ENCODE peak calls at places on chromosomes 13 and 19, in nine cellular contexts. One of them, this sample, is unnamed.

GRCh38 chr19:3250675-3251074 is 26.2 kb downstream of the CELF5 start:
- DNase-seq in activated CD8-positive, alpha-beta T cell treated with anti-CD3 and anti-CD28 coated beads for 36 hours: peak
- DNase-seq in stimulated activated CD4-positive, alpha-beta T cell treated with anti-CD3 and anti-CD28 coated beads, Interleukin-12 subunit alpha, Interleukin-12 subunit beta, amount 100 ng/mL, for 4 hours: peak
- DNase-seq in RPMI8226: peak
- DNase-seq in NCI-H1092 treated with DMSO at 0.1 percent for 48 hours: no peak
- DNase-seq in kidney tubule cell: no peak
- DNase-seq in nucleus accumbens: no peak
- DNase-seq in WTC11: peak
- DNase-seq in SK-MEL-5: peak
- DNase-seq in this sample: no peak

GRCh38 chr13:66210677-66211076 is 1019.5 kb downstream of the PCDH9 start:
- DNase-seq in NCI-H1092 treated with DMSO at 0.1 percent for 48 hours: no peak
- DNase-seq in kidney tubule cell: peak
- DNase-seq in WTC11: no peak
- DNase-seq in nucleus accumbens: no peak
- DNase-seq in SK-MEL-5: no peak
- DNase-seq in activated CD8-positive, alpha-beta T cell treated with anti-CD3 and anti-CD28 coated beads for 36 hours: no peak
- DNase-seq in RPMI8226: no peak
- DNase-seq in stimulated activated CD4-positive, alpha-beta T cell treated with anti-CD3 and anti-CD28 coated beads, Interleukin-12 subunit alpha, Interleukin-12 subunit beta, amount 100 ng/mL, for 4 hours: no peak
- DNase-seq in this sample: no peak

GRCh38 chr13:25429466-25429865 is 57.7 kb downstream of the ATP8A2 start:
- DNase-seq in kidney tubule cell: peak
- DNase-seq in NCI-H1092 treated with DMSO at 0.1 percent for 48 hours: no peak
- DNase-seq in nucleus accumbens: no peak
- DNase-seq in activated CD8-positive, alpha-beta T cell treated with anti-CD3 and anti-CD28 coated beads for 36 hours: no peak
- DNase-seq in RPMI8226: no peak
- DNase-seq in WTC11: no peak
- DNase-seq in stimulated activated CD4-positive, alpha-beta T cell treated with anti-CD3 and anti-CD28 coated beads, Interleukin-12 subunit alpha, Interleukin-12 subunit beta, amount 100 ng/mL, for 4 hours: no peak
- DNase-seq in SK-MEL-5: no peak
- DNase-seq in this sample: no peak

GRCh38 chr13:90723381-90723780 is 624.1 kb upstream of the MIR17HG start:
- DNase-seq in kidney tubule cell: no peak
- DNase-seq in WTC11: no peak
- DNase-seq in RPMI8226: no peak
- DNase-seq in NCI-H1092 treated with DMSO at 0.1 percent for 48 hours: no peak
- DNase-seq in stimulated activated CD4-positive, alpha-beta T cell treated with anti-CD3 and anti-CD28 coated beads, Interleukin-12 subunit alpha, Interleukin-12 subunit beta, amount 100 ng/mL, for 4 hours: no peak
- DNase-seq in SK-MEL-5: no peak
- DNase-seq in activated CD8-positive, alpha-beta T cell treated with anti-CD3 and anti-CD28 coated beads for 36 hours: no peak
- DNase-seq in nucleus accumbens: no peak
- DNase-seq in this sample: no peak

GRCh38 chr19:38251564-38252051 is 4.6 kb downstream of the PPP1R14A start:
- DNase-seq in activated CD8-positive, alpha-beta T cell treated with anti-CD3 and anti-CD28 coated beads for 36 hours: no peak
- DNase-seq in RPMI8226: no peak
- DNase-seq in stimulated activated CD4-positive, alpha-beta T cell treated with anti-CD3 and anti-CD28 coated beads, Interleukin-12 subunit alpha, Interleukin-12 subunit beta, amount 100 ng/mL, for 4 hours: no peak
- DNase-seq in WTC11: no peak
- DNase-seq in NCI-H1092 treated with DMSO at 0.1 percent for 48 hours: no peak
- DNase-seq in kidney tubule cell: no peak
- DNase-seq in SK-MEL-5: no peak
- DNase-seq in nucleus accumbens: no peak
- DNase-seq in this sample: no peak

GRCh38 chr19:19418548-19419260 is 13.2 kb downstream of the GATAD2A start:
- DNase-seq in nucleus accumbens: no peak
- DNase-seq in SK-MEL-5: no peak
- DNase-seq in NCI-H1092 treated with DMSO at 0.1 percent for 48 hours: no peak
- DNase-seq in stimulated activated CD4-positive, alpha-beta T cell treated with anti-CD3 and anti-CD28 coated beads, Interleukin-12 subunit alpha, Interleukin-12 subunit beta, amount 100 ng/mL, for 4 hours: no peak
- DNase-seq in kidney tubule cell: no peak
- DNase-seq in activated CD8-positive, alpha-beta T cell treated with anti-CD3 and anti-CD28 coated beads for 36 hours: peak
- DNase-seq in WTC11: no peak
- DNase-seq in RPMI8226: no peak
- DNase-seq in this sample: no peak

GRCh38 chr19:13974073-13974472 is 21.8 kb downstream of the DCAF15 start:
- DNase-seq in WTC11: peak
- DNase-seq in NCI-H1092 treated with DMSO at 0.1 percent for 48 hours: no peak
- DNase-seq in activated CD8-positive, alpha-beta T cell treated with anti-CD3 and anti-CD28 coated beads for 36 hours: peak
- DNase-seq in SK-MEL-5: peak
- DNase-seq in nucleus accumbens: no peak
- DNase-seq in stimulated activated CD4-positive, alpha-beta T cell treated with anti-CD3 and anti-CD28 coated beads, Interleukin-12 subunit alpha, Interleukin-12 subunit beta, amount 100 ng/mL, for 4 hours: peak
- DNase-seq in RPMI8226: peak
- DNase-seq in kidney tubule cell: peak
- DNase-seq in this sample: no peak

GRCh38 chr13:44157614-44158013 is 216.0 kb upstream of the SERP2 start:
- DNase-seq in RPMI8226: no peak
- DNase-seq in stimulated activated CD4-positive, alpha-beta T cell treated with anti-CD3 and anti-CD28 coated beads, Interleukin-12 subunit alpha, Interleukin-12 subunit beta, amount 100 ng/mL, for 4 hours: no peak
- DNase-seq in activated CD8-positive, alpha-beta T cell treated with anti-CD3 and anti-CD28 coated beads for 36 hours: no peak
- DNase-seq in kidney tubule cell: no peak
- DNase-seq in SK-MEL-5: no peak
- DNase-seq in WTC11: no peak
- DNase-seq in NCI-H1092 treated with DMSO at 0.1 percent for 48 hours: no peak
- DNase-seq in nucleus accumbens: no peak
- DNase-seq in this sample: no peak

GRCh38 chr19:18634612-18635290 is 2.1 kb upstream of the KLHL26 start:
- DNase-seq in stimulated activated CD4-positive, alpha-beta T cell treated with anti-CD3 and anti-CD28 coated beads, Interleukin-12 subunit alpha, Interleukin-12 subunit beta, amount 100 ng/mL, for 4 hours: no peak
- DNase-seq in activated CD8-positive, alpha-beta T cell treated with anti-CD3 and anti-CD28 coated beads for 36 hours: no peak
- DNase-seq in nucleus accumbens: no peak
- DNase-seq in kidney tubule cell: no peak
- DNase-seq in SK-MEL-5: no peak
- DNase-seq in RPMI8226: no peak
- DNase-seq in NCI-H1092 treated with DMSO at 0.1 percent for 48 hours: no peak
- DNase-seq in WTC11: no peak
- DNase-seq in this sample: no peak

GRCh38 chr13:75250526-75251183 is 231.3 kb downstream of the TBC1D4 start:
- DNase-seq in kidney tubule cell: peak
- DNase-seq in activated CD8-positive, alpha-beta T cell treated with anti-CD3 and anti-CD28 coated beads for 36 hours: no peak
- DNase-seq in nucleus accumbens: no peak
- DNase-seq in SK-MEL-5: no peak
- DNase-seq in stimulated activated CD4-positive, alpha-beta T cell treated with anti-CD3 and anti-CD28 coated beads, Interleukin-12 subunit alpha, Interleukin-12 subunit beta, amount 100 ng/mL, for 4 hours: no peak
- DNase-seq in NCI-H1092 treated with DMSO at 0.1 percent for 48 hours: no peak
- DNase-seq in RPMI8226: no peak
- DNase-seq in WTC11: no peak
- DNase-seq in this sample: no peak

GRCh38 chr13:101916758-101917474 is 464.4 kb downstream of the ITGBL1 start:
- DNase-seq in nucleus accumbens: no peak
- DNase-seq in WTC11: peak
- DNase-seq in stimulated activated CD4-positive, alpha-beta T cell treated with anti-CD3 and anti-CD28 coated beads, Interleukin-12 subunit alpha, Interleukin-12 subunit beta, amount 100 ng/mL, for 4 hours: no peak
- DNase-seq in RPMI8226: no peak
- DNase-seq in kidney tubule cell: no peak
- DNase-seq in activated CD8-positive, alpha-beta T cell treated with anti-CD3 and anti-CD28 coated beads for 36 hours: no peak
- DNase-seq in NCI-H1092 treated with DMSO at 0.1 percent for 48 hours: peak
- DNase-seq in SK-MEL-5: no peak
- DNase-seq in this sample: no peak

GRCh38 chr19:3644351-3645066 is 17.9 kb upstream of the CACTIN start:
- DNase-seq in RPMI8226: no peak
- DNase-seq in nucleus accumbens: peak
- DNase-seq in SK-MEL-5: no peak
- DNase-seq in NCI-H1092 treated with DMSO at 0.1 percent for 48 hours: no peak
- DNase-seq in activated CD8-positive, alpha-beta T cell treated with anti-CD3 and anti-CD28 coated beads for 36 hours: no peak
- DNase-seq in WTC11: no peak
- DNase-seq in stimulated activated CD4-positive, alpha-beta T cell treated with anti-CD3 and anti-CD28 coated beads, Interleukin-12 subunit alpha, Interleukin-12 subunit beta, amount 100 ng/mL, for 4 hours: no peak
- DNase-seq in kidney tubule cell: no peak
- DNase-seq in this sample: no peak

GRCh38 chr13:67043901-67044300 is 186.2 kb downstream of the PCDH9 start:
- DNase-seq in nucleus accumbens: no peak
- DNase-seq in stimulated activated CD4-positive, alpha-beta T cell treated with anti-CD3 and anti-CD28 coated beads, Interleukin-12 subunit alpha, Interleukin-12 subunit beta, amount 100 ng/mL, for 4 hours: no peak
- DNase-seq in SK-MEL-5: no peak
- DNase-seq in NCI-H1092 treated with DMSO at 0.1 percent for 48 hours: no peak
- DNase-seq in kidney tubule cell: no peak
- DNase-seq in RPMI8226: no peak
- DNase-seq in activated CD8-positive, alpha-beta T cell treated with anti-CD3 and anti-CD28 coated beads for 36 hours: no peak
- DNase-seq in WTC11: no peak
- DNase-seq in this sample: no peak

This sample was measured in GM12891.